ENCODE peak calls at places on chromosomes 16 and 17, in ten cellular contexts. I is stimulated activated CD4-positive, alpha-beta T cell treated with anti-CD3 and anti-CD28 coated beads, Interleukin-2, amount 100 ng/mL, for 48 hours; J is NCI-H345; Z is hypothalamus; P is NCI-H510A; D is fibroblast of lung; W is MV-4-11; B is body of pancreas; N is EH; V is ACHN. L is an unnamed sample.

GRCh38 chr16:70438983-70439862 is at the start of gene ST3GAL2:
- DNase-seq in B (peak; percentile 90), D (peak; percentile 92), Z (peak; percentile 96), N (peak; percentile 94), W (peak; percentile 79), I (peak; percentile 88), P (peak; percentile 87), J (peak; percentile 92), V (peak; percentile 98), L (peak; percentile 92)

GRCh38 chr16:10693889-10694288 is 841 bp downstream of the TEKT5 start:
- DNase-seq in J (no peak), B (no peak), V (no peak), D (no peak), I (no peak), Z (no peak), W (no peak), N (no peak), P (no peak), L (no peak)

GRCh38 chr16:66970775-66971725 is 10.0 kb downstream of the CES3 start:
- DNase-seq in P (no peak), W (no peak), B (no peak), D (no peak), J (no peak), Z (no peak), V (peak; percentile 98), I (no peak), N (peak; percentile 64), L (no peak)

GRCh38 chr16:68267612-68268405 is 3.5 kb downstream of the SLC7A6 start:
- DNase-seq in V (no peak), P (no peak), J (peak; percentile 39), N (peak; percentile 18), I (no peak), W (no peak), D (no peak), Z (no peak), B (no peak), L (no peak)

GRCh38 chr16:3509470-3509928 is 8.7 kb downstream of the CLUAP1 start:
- DNase-seq in D (no peak), I (peak; percentile 49), N (no peak), Z (no peak), W (no peak), P (no peak), V (no peak), J (no peak), B (peak; percentile 42), L (no peak)

GRCh38 chr16:11768850-11769249 is 26.2 kb upstream of the TXNDC11 start:
- DNase-seq in V (no peak), W (peak; percentile 83), Z (no peak), I (no peak), D (no peak), J (no peak), B (no peak), P (no peak), N (no peak), L (no peak)

GRCh38 chr17:34917381-34917780 is 43.9 kb downstream of the CCT6B start:
- DNase-seq in W (no peak), Z (no peak), V (no peak), D (no peak), P (no peak), B (no peak), N (no peak), J (no peak), I (no peak), L (no peak)

GRCh38 chr17:74569392-74570003 is 2.2 kb upstream of the CD300H start:
- DNase-seq in P (no peak), W (peak; percentile 97), J (no peak), I (peak; percentile 13), D (peak; percentile 82), V (peak; percentile 100), N (peak; percentile 5), B (peak; percentile 24), Z (peak; percentile 44), L (peak; percentile 96)

GRCh38 chr17:7842380-7842949 is 8.4 kb downstream of the KDM6B start:
- DNase-seq in N (peak; percentile 90), W (peak; percentile 67), P (peak; percentile 47), J (peak; percentile 56), B (peak; percentile 75), V (peak; percentile 89), Z (peak; percentile 92), I (peak; percentile 91), D (peak; percentile 83), L (peak; percentile 82)

GRCh38 chr17:74748529-74749261 is at the start of gene NHERF1:
- DNase-seq in J (peak; percentile 96), V (peak; percentile 95), W (peak; percentile 89), B (peak; percentile 97), D (peak; percentile 84), P (peak; percentile 82), I (peak; percentile 91), Z (peak; percentile 89), N (peak; percentile 93), L (peak; percentile 91)

GRCh38 chr16:27920391-27920891 is 143.1 kb downstream of the GSG1L start:
- DNase-seq in Z (peak; percentile 45), P (peak; percentile 53), D (no peak), B (no peak), W (no peak), V (peak; percentile 25), I (no peak), J (peak; percentile 71), N (no peak), L (no peak)

GRCh38 chr17:58806046-58806445 is 50.4 kb downstream of the PPM1E start:
- DNase-seq in N (no peak), Z (no peak), J (no peak), B (no peak), W (no peak), V (no peak), D (no peak), P (no peak), I (no peak), L (no peak)

GRCh38 chr16:88705076-88705684 is 1.0 kb downstream of the RNF166 start:
- DNase-seq in D (no peak), B (no peak), W (peak; percentile 84), N (peak; percentile 33), Z (peak; percentile 59), V (no peak), I (no peak), J (no peak), P (no peak), L (peak; percentile 37)

GRCh38 chr17:69342896-69343644 is 16.1 kb upstream of the ABCA5 start:
- DNase-seq in B (peak; percentile 70), I (no peak), N (no peak), Z (no peak), V (no peak), J (peak; percentile 19), D (no peak), P (no peak), W (no peak), L (no peak)

GRCh38 chr16:85256190-85256739 is 144.0 kb upstream of the CIBAR2 start:
- DNase-seq in P (no peak), I (no peak), V (no peak), B (peak; percentile 46), W (no peak), J (no peak), N (no peak), Z (no peak), D (no peak), L (no peak)

GRCh38 chr16:4489030-4489429 is 12.8 kb downstream of the HMOX2 start:
- DNase-seq in W (no peak), N (peak; percentile 87), I (no peak), J (no peak), Z (no peak), D (peak; percentile 33), V (peak; percentile 92), P (no peak), B (no peak), L (peak; percentile 86)

L was measured in AG10803.